ENCODE peak calls at places on chromosomes 11 and 22, in six cellular contexts. R is suprapubic skin, H is pancreas, Z is ovary, C is psoas muscle, T is neural progenitor cell. P is an unnamed sample. For H3K4me1, the result is how much of the 10 kb centered on the place peaks cover.

GRCh38 chr11:131511794-131512193 is 141.4 kb downstream of the NTM start:
- DNase-seq in R (no peak), H (no peak), Z (no peak), C (peak), T (peak), P (peak)

GRCh38 chr11:82546556-82547162 is 187.0 kb downstream of the FAM181B start:
- DNase-seq in R (no peak), H (no peak), Z (no peak), C (no peak), T (peak), P (no peak)

GRCh38 chr11:1260023-1260501 is 37.2 kb downstream of the MUC5B start:
- DNase-seq in R (no peak), H (peak), Z (no peak), C (peak), T (no peak), P (peak)

GRCh38 chr11:75105462-75105925 is 8.8 kb upstream of the OR2AT4 start:
- DNase-seq in R (no peak), H (no peak), Z (no peak), C (no peak), T (peak), P (no peak)

GRCh38 chr11:115317428-115318185 is 186.6 kb downstream of the CADM1 start:
- DNase-seq in R (no peak), H (no peak), Z (no peak), C (no peak), T (no peak), P (no peak)

GRCh38 chr11:17386331-17387084 is 2.0 kb downstream of the KCNJ11 start:
- DNase-seq in R (peak), H (peak), Z (no peak), C (peak), T (peak), P (peak)

GRCh38 chr22:35915477-35916013 is 113.1 kb downstream of the RBFOX2 start:
- DNase-seq in R (no peak), H (no peak), Z (no peak), C (no peak), T (peak), P (no peak)

GRCh38 chr11:79182794-79183193 is 258.0 kb downstream of the TENM4 start:
- DNase-seq in R (no peak), H (no peak), Z (no peak), C (no peak), T (no peak), P (no peak)

GRCh38 chr11:108101090-108101775 is 20.1 kb upstream of the ACAT1 start:
- DNase-seq in R (no peak), H (no peak), Z (no peak), C (no peak), T (no peak), P (no peak)

GRCh38 chr11:2777871-2778629 is 78.3 kb upstream of the KCNQ1OT1 start:
- DNase-seq in R (peak), H (peak), Z (peak), C (peak), T (no peak), P (no peak)

GRCh38 chr11:20617346-20617745 is 17.9 kb downstream of the SLC6A5 start:
- DNase-seq in R (no peak), H (no peak), Z (no peak), C (no peak), T (no peak), P (no peak)

GRCh38 chr11:107705027-107705426 is 6.8 kb downstream of the SLN start:
- DNase-seq in R (no peak), H (no peak), Z (no peak), C (no peak), T (no peak), P (no peak)

GRCh38 chr11:100550298-100550697 is 136.8 kb upstream of the ARHGAP42 start:
- DNase-seq in R (no peak), H (no peak), Z (no peak), C (no peak), T (no peak), P (no peak)

GRCh38 chr11:43523632-43524031 is 156.9 kb upstream of the HSD17B12 start:
- DNase-seq in R (no peak), H (no peak), Z (no peak), C (no peak), T (no peak), P (no peak)

GRCh38 chr11:22634897-22635629 is 9.4 kb upstream of the FANCF start:
- DNase-seq in R (no peak), H (no peak), Z (no peak), C (no peak), T (no peak), P (peak)

GRCh38 chr11:130947889-130948288 is 31.6 kb upstream of the SNX19 start:
- DNase-seq in R (no peak), H (no peak), Z (no peak), C (no peak), T (no peak), P (no peak)

GRCh38 chr22:39242809-39243442 is 1.9 kb downstream of the PDGFB start:
- DNase-seq in R (no peak), H (peak), Z (no peak), C (no peak), T (peak), P (no peak)

GRCh38 chr11:61266602-61267001 is 25.6 kb downstream of the PGA5 start:
- DNase-seq in R (no peak), H (no peak), Z (no peak), C (no peak), T (no peak), P (no peak)

GRCh38 chr11:96781082-96781481 is 391.3 kb downstream of the JRKL start:
- DNase-seq in R (no peak), H (no peak), Z (no peak), C (no peak), T (no peak), P (no peak)

GRCh38 chr11:129846508-129847335 is 31.1 kb downstream of the TMEM45B start:
- DNase-seq in R (no peak), H (no peak), Z (no peak), C (no peak), T (no peak), P (no peak)

GRCh38 chr22:25602924-25603323 is 38.4 kb downstream of the GRK3 start:
- DNase-seq in R (no peak), H (no peak), Z (no peak), C (no peak), T (no peak), P (no peak)

GRCh38 chr11:132895340-132895739 is 637.0 kb downstream of the OPCML start:
- DNase-seq in R (no peak), H (no peak), Z (no peak), C (no peak), T (no peak), P (no peak)

GRCh38 chr11:17267576-17267975 is 9.0 kb upstream of the NUCB2 start:
- DNase-seq in R (no peak), H (no peak), Z (no peak), C (no peak), T (no peak), P (no peak)

GRCh38 chr11:110148775-110149744 is 55.9 kb downstream of the ZC3H12C start:
- DNase-seq in R (no peak), H (no peak), Z (no peak), C (no peak), T (no peak), P (no peak)

GRCh38 chr11:134040386-134041297 is 28.2 kb upstream of the JAM3 start:
- DNase-seq in R (no peak), H (peak), Z (peak), C (no peak), T (no peak), P (no peak)

GRCh38 chr11:106794058-106794457 is 224.2 kb downstream of the GUCY1A2 start:
- DNase-seq in R (no peak), H (no peak), Z (no peak), C (no peak), T (no peak), P (no peak)

GRCh38 chr11:125163431-125164011 is 1.0 kb upstream of the PKNOX2 start:
- DNase-seq in R (no peak), H (no peak), Z (peak), C (no peak), T (peak), P (no peak)

GRCh38 chr11:2853997-2854560 is 31.5 kb downstream of the CDKN1C start:
- DNase-seq in R (no peak), H (peak), Z (no peak), C (no peak), T (no peak), P (no peak)

GRCh38 chr22:50271011-50271394 is 823 bp upstream of the MAPK11 start:
- DNase-seq in R (no peak), H (no peak), Z (no peak), C (no peak), T (no peak), P (no peak)
- TF ChIP-seq CTCF in R (no peak), H (no peak), Z (no peak), C (no peak), T (no peak), P (no peak)

GRCh38 chr11:64858467-64859401 is 14.3 kb upstream of the CDC42BPG start:
- DNase-seq in R (peak), H (no peak), Z (no peak), C (peak), T (no peak), P (no peak)

GRCh38 chr11:64862914-64863313 is 15.5 kb downstream of the EHD1 start:
- DNase-seq in R (no peak), H (no peak), Z (no peak), C (peak), T (no peak), P (no peak)

GRCh38 chr11:64863381-64864060 is 14.9 kb downstream of the EHD1 start:
- DNase-seq in R (no peak), H (peak), Z (peak), C (no peak), T (peak), P (no peak)

GRCh38 chr11:64859542-64860414 is 15.3 kb upstream of the CDC42BPG start:
- DNase-seq in R (no peak), H (peak), Z (no peak), C (no peak), T (no peak), P (peak)

DNA sequence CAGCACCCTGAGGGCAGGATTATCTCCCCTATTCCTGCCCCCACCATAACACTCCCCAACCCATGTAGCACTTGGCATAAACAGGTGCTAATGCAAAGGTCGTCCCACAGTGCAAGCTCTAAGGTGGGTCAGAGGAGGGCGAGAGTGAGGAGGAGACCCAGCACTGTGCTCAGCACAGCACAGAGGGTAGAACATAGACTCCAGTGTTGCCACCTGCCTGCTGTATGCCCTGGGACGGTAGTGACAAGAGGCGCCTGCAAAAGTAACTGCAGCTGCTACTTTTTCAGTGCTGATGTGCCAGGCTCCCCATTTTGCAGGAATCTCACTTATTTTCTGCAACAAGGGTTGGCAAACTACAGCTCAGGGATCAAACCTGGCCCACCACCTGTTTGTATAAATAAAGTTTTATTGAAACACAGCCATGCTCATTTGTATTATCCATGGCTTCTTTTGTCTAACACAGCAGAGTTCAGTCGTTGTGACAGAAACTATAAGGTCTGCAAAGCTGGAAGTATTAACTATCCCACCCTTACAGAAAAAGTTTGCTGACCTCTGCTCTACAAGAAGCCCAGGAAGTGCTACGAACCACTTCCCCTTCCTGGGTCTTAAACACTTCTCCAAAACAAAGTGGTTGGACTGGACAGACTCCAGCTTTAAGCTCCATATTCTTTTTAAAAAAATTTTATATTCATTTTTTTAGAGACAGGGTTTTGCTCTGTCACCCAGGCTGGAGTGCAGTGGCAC is 16.9 kb upstream of the CDC42BPG start:
- DNase-seq in R (no peak), H (no peak), Z (no peak), C (no peak), T (no peak), P (no peak)
- H3K4me1 ChIP-seq in R (half or more), H (under half), Z (under half), C (half or more), T (under half), P (under half)

GRCh38 chr11:12128191-12128841 is 17.9 kb downstream of the MICAL2 start:
- DNase-seq in R (no peak), H (no peak), Z (no peak), C (no peak), T (no peak), P (no peak)

GRCh38 chr11:12124306-12124705 is 13.9 kb downstream of the MICAL2 start:
- DNase-seq in R (no peak), H (no peak), Z (no peak), C (no peak), T (no peak), P (no peak)

GRCh38 chr11:12127206-12127898 is 17.0 kb downstream of the MICAL2 start:
- DNase-seq in R (no peak), H (no peak), Z (no peak), C (no peak), T (no peak), P (no peak)

GRCh38 chr11:12125609-12126149 is 15.3 kb downstream of the MICAL2 start:
- DNase-seq in R (no peak), H (no peak), Z (no peak), C (no peak), T (no peak), P (no peak)

DNA sequence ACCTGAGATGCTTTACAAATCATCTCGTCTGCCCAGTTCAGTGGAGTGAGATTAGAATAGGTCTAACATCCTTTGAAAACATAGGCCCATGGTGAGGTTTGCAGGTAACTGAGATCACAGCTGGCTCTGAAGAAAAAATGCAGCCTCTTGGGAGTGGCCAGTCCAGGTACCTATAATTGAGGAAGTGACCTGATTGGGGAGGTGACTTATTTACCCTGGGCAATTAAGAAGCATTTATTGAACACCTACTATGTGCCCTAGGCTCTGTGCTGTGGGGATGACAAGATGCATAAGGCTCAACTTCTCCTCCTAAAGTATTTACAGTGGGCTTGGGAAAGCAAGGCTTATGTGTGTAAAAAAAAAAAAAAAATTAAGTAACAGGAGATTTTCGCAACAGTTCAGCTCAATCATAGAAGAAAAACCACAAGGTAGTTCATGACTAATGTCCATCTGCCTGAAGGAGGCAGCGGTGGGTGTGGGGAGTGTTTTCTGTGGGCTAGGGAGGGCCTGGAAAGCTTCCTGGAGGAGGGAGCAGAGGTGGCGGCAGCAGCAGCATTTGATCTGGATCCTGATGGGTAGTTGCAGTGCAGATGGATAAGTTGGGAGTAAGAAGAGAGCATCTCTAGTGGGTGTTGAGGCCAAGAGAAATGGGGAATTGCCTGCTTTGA is 16.1 kb downstream of the MICAL2 start:
- DNase-seq in R (no peak), H (no peak), Z (no peak), C (no peak), T (no peak), P (no peak)
- TF ChIP-seq CTCF in R (no peak), H (no peak), Z (no peak), C (no peak), T (no peak), P (no peak)

GRCh38 chr11:122210378-122210995 is 94.5 kb upstream of the BLID start:
- DNase-seq in R (no peak), H (no peak), Z (no peak), C (no peak), T (no peak), P (no peak)

GRCh38 chr11:122205036-122205435 is 89.0 kb upstream of the BLID start:
- DNase-seq in R (no peak), H (no peak), Z (no peak), C (no peak), T (no peak), P (no peak)

GRCh38 chr11:122207505-122207904 is 91.5 kb upstream of the BLID start:
- DNase-seq in R (no peak), H (no peak), Z (peak), C (no peak), T (no peak), P (no peak)

GRCh38 chr11:122209619-122210377 is 93.8 kb upstream of the BLID start:
- DNase-seq in R (peak), H (no peak), Z (peak), C (peak), T (no peak), P (no peak)

GRCh38 chr11:122207921-122208764 is 92.1 kb upstream of the BLID start:
- DNase-seq in R (no peak), H (no peak), Z (no peak), C (no peak), T (no peak), P (no peak)
- H3K4me1 ChIP-seq in R (under half), H (under half), Z (under half), C (under half), T (under half), P (under half)

DNA sequence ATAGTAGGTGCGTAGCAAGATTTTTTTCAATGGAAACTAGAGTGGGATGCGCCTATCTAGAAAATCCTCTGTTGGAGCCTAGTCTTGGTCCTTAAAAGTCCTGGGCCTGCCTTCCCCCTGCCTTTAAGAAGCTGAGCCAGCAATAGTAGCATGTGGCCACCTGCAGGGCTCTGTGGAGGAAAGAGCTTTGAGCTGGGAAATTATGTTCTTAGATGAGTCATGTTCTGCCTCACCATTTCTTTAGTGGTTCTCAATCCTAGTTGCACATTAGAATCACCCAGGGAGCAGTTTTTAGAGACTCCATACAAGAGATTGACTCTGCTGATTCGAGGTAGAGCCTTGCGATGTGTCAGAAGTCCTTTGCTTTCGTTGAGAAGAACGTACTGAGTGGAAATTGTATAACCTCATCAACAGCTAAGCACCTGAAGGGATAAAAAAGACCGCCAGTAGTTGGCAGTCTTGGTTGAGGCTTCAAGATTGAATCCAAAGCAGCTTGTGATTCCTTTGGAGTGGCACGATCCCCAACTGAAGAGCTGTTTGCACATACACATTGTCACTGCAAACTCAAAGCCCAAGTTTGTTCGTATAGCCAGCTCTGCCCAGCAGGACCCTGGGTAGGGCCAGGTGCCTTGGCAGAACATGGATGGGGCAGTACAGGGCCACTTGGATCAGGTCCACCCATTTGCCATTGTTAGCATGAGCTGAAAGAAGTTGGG is 133.3 kb downstream of the COMMD9 start:
- DNase-seq in R (no peak), H (no peak), Z (no peak), C (no peak), T (no peak), P (no peak)
- TF ChIP-seq CTCF in R (no peak), H (no peak), Z (no peak), C (no peak), T (no peak), P (no peak)

GRCh38 chr11:35097814-35098213 is 41.2 kb upstream of the CD44 start:
- DNase-seq in R (no peak), H (no peak), Z (no peak), C (no peak), T (no peak), P (no peak)
- H3K4me1 ChIP-seq in R (under half), H (under half), Z (under half), C (under half), T (under half), P (under half)

GRCh38 chr11:4087551-4087950 is 7.0 kb upstream of the RRM1 start:
- DNase-seq in R (no peak), H (no peak), Z (no peak), C (no peak), T (no peak), P (no peak)
- TF ChIP-seq CTCF in R (no peak), H (no peak), Z (no peak), C (no peak), T (peak), P (no peak)

GRCh38 chr11:45902452-45903380 is 4.4 kb downstream of the FREY1 start:
- DNase-seq in R (no peak), H (peak), Z (no peak), C (no peak), T (no peak), P (no peak)
- H3K4me1 ChIP-seq in R (under half), H (under half), Z (under half), C (under half), T (under half), P (under half)

GRCh38 chr11:6245536-6245935 is 6.6 kb downstream of the CNGA4 start:
- DNase-seq in R (no peak), H (no peak), Z (no peak), C (no peak), T (no peak), P (no peak)
- TF ChIP-seq CTCF in R (no peak), H (no peak), Z (no peak), C (no peak), T (no peak), P (no peak)

GRCh38 chr22:23218053-23218866 is 38.0 kb downstream of the BCR start:
- DNase-seq in R (no peak), H (no peak), Z (peak), C (no peak), T (no peak), P (no peak)
- H3K4me1 ChIP-seq in R (half or more), H (under half), Z (under half), C (under half), T (under half), P (under half)